ENCODE peak calls at places on chromosomes 13 and 19, in four cellular contexts. B is adrenal gland, P is cardiac muscle cell, A is BE2C. D is an unnamed sample.

GRCh38 chr19:44717603-44718002 is 18.7 kb downstream of the CEACAM16 start:
- DNase-seq in P (no peak), B (no peak), A (no peak), D (no peak)

GRCh38 chr13:45121421-45121820 is 1.1 kb downstream of the GTF2F2 start:
- DNase-seq in P (peak), B (no peak), A (no peak), D (peak)

GRCh38 chr19:51626675-51627074 is 3.5 kb downstream of the SIGLEC5 start:
- DNase-seq in B (no peak), P (no peak), A (no peak), D (no peak)

GRCh38 chr13:35857769-35858168 is 273.4 kb downstream of the DCLK1 start:
- DNase-seq in P (peak), A (no peak), B (no peak), D (peak)

GRCh38 chr19:19599190-19599535 is 19.3 kb downstream of the PBX4 start:
- DNase-seq in P (no peak), B (no peak), A (no peak), D (no peak)

GRCh38 chr19:40315812-40316475 is 30.8 kb upstream of the AKT2 start:
- DNase-seq in P (no peak), B (no peak), A (peak), D (no peak)

GRCh38 chr13:105442941-105443340 is 1092.5 kb downstream of the EFNB2 start:
- DNase-seq in A (no peak), B (no peak), P (no peak), D (peak)

GRCh38 chr19:58042709-58043340 is 9.0 kb downstream of the ZSCAN1 start:
- DNase-seq in A (no peak), P (no peak), B (no peak), D (no peak)

GRCh38 chr19:43675269-43675879 is 5.4 kb upstream of the PLAUR start:
- DNase-seq in B (no peak), A (no peak), P (no peak), D (peak)

GRCh38 chr13:33004454-33004853 is 11.8 kb upstream of the KL start:
- DNase-seq in A (no peak), P (no peak), B (no peak), D (peak)

GRCh38 chr19:34365463-34366401 is 736 bp downstream of the GPI start:
- DNase-seq in P (peak), B (peak), A (peak), D (peak)

GRCh38 chr19:1065606-1066109 is 1.3 kb upstream of the ARHGAP45 start:
- DNase-seq in P (peak), A (no peak), B (peak), D (no peak)

GRCh38 chr13:112575680-112576079 is 12.3 kb downstream of the TUBGCP3 start:
- DNase-seq in A (no peak), P (no peak), B (no peak), D (peak)

GRCh38 chr19:29665826-29666633 is 769 bp downstream of the PLEKHF1 start:
- DNase-seq in P (peak), A (no peak), B (peak), D (peak)

GRCh38 chr19:42290523-42291436 is 11.2 kb upstream of the PRR19 start:
- DNase-seq in P (peak), B (peak), A (peak), D (no peak)

GRCh38 chr13:113906566-113906965 is 42.7 kb upstream of the GAS6 start:
- DNase-seq in P (no peak), A (no peak), B (peak), D (no peak)

GRCh38 chr13:30607908-30608307 is 9.8 kb upstream of the USPL1 start:
- DNase-seq in P (no peak), A (no peak), B (no peak), D (no peak)

GRCh38 chr13:36345438-36346221 is 564 bp downstream of the SPART start:
- DNase-seq in B (peak), A (peak), P (peak), D (peak)

GRCh38 chr13:33228645-33229445 is 56.7 kb downstream of the STARD13 start:
- DNase-seq in B (no peak), P (peak), A (no peak), D (peak)

GRCh38 chr19:30078381-30078910 is 136.4 kb downstream of the URI1 start:
- DNase-seq in B (no peak), P (no peak), A (no peak), D (no peak)

GRCh38 chr13:114309806-114310410 is 4.4 kb upstream of the CHAMP1 start:
- DNase-seq in A (no peak), B (no peak), P (no peak), D (no peak)

GRCh38 chr19:29292146-29292545 is 79.2 kb upstream of the UQCRFS1 start:
- DNase-seq in B (no peak), P (no peak), A (no peak), D (no peak)

GRCh38 chr19:4234142-4234861 is 5.0 kb downstream of the EBI3 start:
- DNase-seq in P (no peak), B (no peak), A (no peak), D (no peak)

GRCh38 chr19:48746738-48747575 is at the start of gene IZUMO1:
- DNase-seq in A (peak), P (peak), B (peak), D (peak)

GRCh38 chr13:78940444-78940843 is 281.5 kb upstream of the OBI1 start:
- DNase-seq in A (no peak), B (no peak), P (no peak), D (no peak)

GRCh38 chr13:111916201-111916600 is 150.7 kb upstream of the SOX1 start:
- DNase-seq in P (no peak), A (no peak), B (no peak), D (no peak)

GRCh38 chr13:111384441-111385181 is 64.2 kb downstream of the TEX29 start:
- DNase-seq in A (no peak), P (no peak), B (no peak), D (no peak)

GRCh38 chr13:31431722-31432137 is 232.0 kb downstream of the B3GLCT start:
- DNase-seq in B (peak), A (peak), P (peak), D (peak)

GRCh38 chr13:104592127-104592526 is 1525.9 kb upstream of the SLC10A2 start:
- DNase-seq in B (no peak), P (no peak), A (no peak), D (peak)

GRCh38 chr13:36673838-36674326 is at the start of gene SERTM1:
- DNase-seq in A (peak), P (peak), B (no peak), D (peak)

GRCh38 chr19:11031421-11032070 is 57.7 kb upstream of the LDLR start:
- DNase-seq in B (no peak), P (no peak), A (no peak), D (no peak)

GRCh38 chr13:21671793-21672680 is 1.2 kb downstream of the FGF9 start:
- DNase-seq in P (peak), A (no peak), B (peak), D (no peak)

DNA sequence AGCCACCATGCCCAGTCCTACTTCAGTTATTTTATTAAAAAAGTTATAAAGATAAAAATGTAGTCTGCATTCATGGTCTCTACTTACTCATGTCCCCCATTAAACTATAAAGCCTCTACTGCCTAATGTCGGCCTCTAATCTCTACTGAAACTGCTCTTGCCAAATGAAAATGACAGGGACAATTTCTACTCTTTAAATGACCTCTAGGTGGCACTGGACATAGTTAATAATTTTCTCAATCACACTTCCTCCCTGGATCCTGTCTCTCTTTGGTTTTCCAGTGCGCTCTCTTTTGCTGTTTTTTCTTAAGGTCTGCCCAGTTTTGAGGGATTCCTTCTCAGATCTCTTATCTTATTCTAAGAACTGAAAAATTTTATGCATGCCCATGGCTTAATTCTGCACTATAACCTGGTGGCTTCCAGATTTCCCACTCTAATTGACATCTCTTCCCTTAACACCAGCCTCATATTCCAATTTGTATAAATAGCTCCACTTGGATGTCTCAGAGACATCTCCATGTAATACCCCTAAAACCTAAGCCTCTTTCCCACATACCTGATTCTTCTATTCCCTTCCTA is 54.3 kb downstream of the MTMR6 start:
- DNase-seq in A (no peak), B (no peak), P (peak), D (peak)
- TF ChIP-seq CTCF in A (peak), B (peak), P (peak), D (peak)

DNA sequence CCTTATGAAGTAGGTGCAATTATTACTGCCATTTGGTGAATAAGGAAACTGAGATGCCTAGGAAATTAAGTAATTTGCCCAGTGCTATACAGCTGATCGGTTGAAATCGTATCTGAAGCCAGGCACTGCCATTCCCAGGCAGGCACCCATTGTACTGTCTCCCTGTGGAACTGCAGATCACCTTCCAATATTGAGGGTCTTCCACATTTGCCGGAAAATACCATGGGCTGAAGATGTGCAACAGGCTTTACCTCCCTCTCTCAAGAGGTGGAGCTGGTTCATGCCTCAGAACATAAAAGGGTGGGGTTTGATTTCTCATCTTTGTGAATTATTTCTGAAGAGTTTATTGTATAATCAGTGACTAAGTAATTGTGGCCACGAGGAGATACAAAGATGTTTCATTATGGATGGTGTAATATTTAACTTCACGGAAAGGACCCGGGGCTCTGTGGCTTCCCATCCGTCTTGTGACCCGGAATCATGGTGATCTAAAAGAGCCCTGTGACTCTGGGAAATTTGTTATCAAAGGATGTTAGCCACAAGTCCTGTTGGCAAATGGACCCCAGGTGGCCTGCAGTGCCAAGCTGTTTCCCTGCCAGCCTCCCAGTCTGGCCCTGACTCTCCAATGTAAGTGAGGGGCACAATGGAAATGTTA is 230.4 kb downstream of the LACC1 start:
- DNase-seq in A (no peak), B (no peak), P (no peak), D (no peak)
- H3K4me3 ChIP-seq in A (no peak), B (no peak), P (no peak), D (no peak)

DNA sequence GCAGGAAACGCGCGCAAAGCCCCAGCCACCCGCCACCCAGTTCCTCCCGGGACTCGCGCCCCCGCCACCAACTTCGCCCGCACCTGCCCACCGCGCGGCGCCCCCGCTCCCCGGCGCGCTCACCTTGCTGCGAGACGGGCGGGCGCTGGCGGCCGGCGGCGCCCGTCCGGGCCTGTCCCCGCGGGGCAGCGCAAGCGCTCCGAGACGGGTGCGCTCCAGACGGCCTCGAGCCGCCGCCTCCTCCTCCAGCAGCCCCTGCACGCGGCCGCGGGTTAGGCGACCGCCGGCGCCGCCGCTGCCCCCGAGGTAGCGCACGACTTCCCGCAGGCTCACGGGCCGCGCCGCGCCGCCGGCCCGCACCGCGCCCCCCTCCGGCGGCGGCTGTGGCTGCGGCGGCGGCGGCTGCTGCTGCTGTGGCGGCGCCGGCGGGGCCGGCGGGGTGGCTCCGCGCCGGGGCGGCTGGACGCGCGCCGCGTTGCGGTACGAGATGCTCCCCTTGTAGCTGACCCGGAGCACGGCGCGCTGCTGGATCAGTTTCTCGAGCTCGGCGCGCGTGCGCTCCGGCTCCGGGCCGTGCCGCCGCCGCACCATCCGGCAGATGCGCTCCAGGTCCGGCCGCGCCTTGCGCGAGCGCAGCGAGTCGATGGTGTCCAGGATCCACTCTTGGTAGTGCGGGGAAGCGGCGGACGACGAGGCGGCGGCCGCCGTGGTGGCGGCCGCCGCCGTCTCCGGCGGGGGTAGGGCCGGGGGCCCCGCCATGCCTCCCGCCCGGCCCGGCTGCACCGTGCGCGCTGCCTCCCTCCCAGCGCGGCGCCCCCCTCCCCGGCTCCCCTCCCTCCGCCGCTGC is 666 bp downstream of the SAMD1 start:
- DNase-seq in A (peak), P (peak), B (peak), D (peak)
- TF ChIP-seq CTCF in A (no peak), P (no peak), B (no peak), D (no peak)

DNA sequence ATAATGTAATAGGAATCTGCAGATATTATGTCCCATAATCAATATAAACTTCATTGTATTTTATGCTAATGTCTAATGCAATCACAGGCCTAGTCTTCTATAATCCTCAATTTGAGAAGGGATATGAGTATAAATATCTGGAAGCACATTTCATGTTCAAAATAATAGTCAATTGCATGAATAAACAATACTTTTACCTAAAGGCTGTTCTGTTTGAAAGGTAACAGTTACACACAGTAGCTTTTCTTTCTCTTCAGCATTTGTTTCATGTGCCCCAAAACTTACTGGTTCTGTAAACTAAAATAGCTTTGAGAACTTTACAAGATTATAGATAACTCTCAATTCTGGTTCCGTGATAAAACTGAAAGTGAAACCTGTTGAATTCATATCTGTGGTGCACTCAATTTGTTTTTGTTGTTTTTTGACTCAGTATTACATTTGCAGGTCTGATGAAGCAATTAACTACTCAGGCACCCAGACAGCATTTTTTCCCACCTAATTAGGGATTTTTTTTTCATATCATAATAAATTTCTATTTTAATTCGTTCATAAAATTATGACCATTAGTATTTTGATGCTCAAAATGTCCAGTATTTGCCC is 1193.8 kb downstream of the SLITRK1 start:
- DNase-seq in A (no peak), B (no peak), P (no peak), D (peak)
- H3K4me3 ChIP-seq in A (no peak), B (no peak), P (no peak), D (peak)

DNA sequence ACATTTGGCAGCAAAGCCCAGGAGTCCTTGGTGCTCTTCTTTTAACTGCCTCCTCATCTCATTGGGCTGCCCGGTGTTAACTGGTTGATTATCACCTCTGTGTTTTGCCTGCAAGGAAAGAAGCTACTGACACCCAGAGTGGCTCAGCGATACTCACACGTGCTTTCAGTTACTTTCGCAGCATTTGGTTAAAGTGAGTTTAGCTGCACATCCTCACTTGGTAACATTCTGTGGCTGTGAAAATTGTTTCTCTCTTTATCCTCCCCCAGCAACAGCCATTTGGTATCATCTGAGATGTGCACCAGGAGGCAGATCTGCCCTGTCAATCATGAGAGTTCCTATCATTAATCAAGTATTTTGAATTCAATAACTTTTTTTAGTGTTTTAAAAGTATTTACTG is 44.6 kb upstream of the GPR183 start:
- DNase-seq in P (no peak), B (no peak), A (no peak), D (no peak)
- TF ChIP-seq CTCF in P (no peak), B (no peak), A (no peak), D (no peak)